ENCODE peak calls at places on chromosomes 1 and 21, in ten cellular contexts. One of them, this sample, is unnamed.

GRCh38 chr21:37535130-37535529 is 168.6 kb downstream of the DYRK1A start:
- DNase-seq in fibroblast of mammary gland: no peak
- DNase-seq in AG09319: no peak
- DNase-seq in activated CD4-positive, alpha-beta T cell treated with anti-CD3 and anti-CD28 coated beads for 24 hours: no peak
- DNase-seq in stimulated activated CD8-positive, alpha-beta memory T cell treated with anti-CD3 and anti-CD28 coated beads, Interleukin-4, amount 100 ng/mL, for 4 hours: no peak
- DNase-seq in T follicular helper cell: no peak
- DNase-seq in astrocyte of the cerebellum: no peak
- DNase-seq in stimulated activated CD4-positive, alpha-beta T cell treated with anti-CD3 and anti-CD28 coated beads, Interleukin-4, amount 100 ng/mL, for 4 hours: no peak
- DNase-seq in Right ventricle myocardium superior: no peak
- DNase-seq in kidney tubule cell: no peak
- DNase-seq in this sample: no peak

GRCh38 chr21:46196733-46197132 is 12.5 kb upstream of the SPATC1L start:
- DNase-seq in fibroblast of mammary gland: no peak
- DNase-seq in AG09319: no peak
- DNase-seq in T follicular helper cell: no peak
- DNase-seq in kidney tubule cell: no peak
- DNase-seq in Right ventricle myocardium superior: no peak
- DNase-seq in activated CD4-positive, alpha-beta T cell treated with anti-CD3 and anti-CD28 coated beads for 24 hours: no peak
- DNase-seq in astrocyte of the cerebellum: no peak
- DNase-seq in stimulated activated CD8-positive, alpha-beta memory T cell treated with anti-CD3 and anti-CD28 coated beads, Interleukin-4, amount 100 ng/mL, for 4 hours: no peak
- DNase-seq in stimulated activated CD4-positive, alpha-beta T cell treated with anti-CD3 and anti-CD28 coated beads, Interleukin-4, amount 100 ng/mL, for 4 hours: no peak
- DNase-seq in this sample: no peak

GRCh38 chr21:44456207-44456914 is 1.1 kb downstream of the LRRC3 start:
- DNase-seq in Right ventricle myocardium superior: no peak
- DNase-seq in stimulated activated CD4-positive, alpha-beta T cell treated with anti-CD3 and anti-CD28 coated beads, Interleukin-4, amount 100 ng/mL, for 4 hours: no peak
- DNase-seq in activated CD4-positive, alpha-beta T cell treated with anti-CD3 and anti-CD28 coated beads for 24 hours: no peak
- DNase-seq in stimulated activated CD8-positive, alpha-beta memory T cell treated with anti-CD3 and anti-CD28 coated beads, Interleukin-4, amount 100 ng/mL, for 4 hours: no peak
- DNase-seq in kidney tubule cell: no peak
- DNase-seq in fibroblast of mammary gland: no peak
- DNase-seq in T follicular helper cell: no peak
- DNase-seq in astrocyte of the cerebellum: no peak
- DNase-seq in AG09319: no peak
- DNase-seq in this sample: no peak

GRCh38 chr21:17613242-17613676 is 558 bp upstream of the BTG3 start:
- DNase-seq in stimulated activated CD8-positive, alpha-beta memory T cell treated with anti-CD3 and anti-CD28 coated beads, Interleukin-4, amount 100 ng/mL, for 4 hours: no peak
- DNase-seq in fibroblast of mammary gland: peak
- DNase-seq in T follicular helper cell: peak
- DNase-seq in astrocyte of the cerebellum: no peak
- DNase-seq in stimulated activated CD4-positive, alpha-beta T cell treated with anti-CD3 and anti-CD28 coated beads, Interleukin-4, amount 100 ng/mL, for 4 hours: no peak
- DNase-seq in kidney tubule cell: peak
- DNase-seq in Right ventricle myocardium superior: peak
- DNase-seq in activated CD4-positive, alpha-beta T cell treated with anti-CD3 and anti-CD28 coated beads for 24 hours: no peak
- DNase-seq in AG09319: no peak
- DNase-seq in this sample: peak

GRCh38 chr1:31376374-31377134 is 3.7 kb upstream of the FABP3 start:
- DNase-seq in astrocyte of the cerebellum: peak
- DNase-seq in activated CD4-positive, alpha-beta T cell treated with anti-CD3 and anti-CD28 coated beads for 24 hours: no peak
- DNase-seq in stimulated activated CD8-positive, alpha-beta memory T cell treated with anti-CD3 and anti-CD28 coated beads, Interleukin-4, amount 100 ng/mL, for 4 hours: no peak
- DNase-seq in Right ventricle myocardium superior: no peak
- DNase-seq in AG09319: peak
- DNase-seq in T follicular helper cell: no peak
- DNase-seq in fibroblast of mammary gland: peak
- DNase-seq in kidney tubule cell: peak
- DNase-seq in stimulated activated CD4-positive, alpha-beta T cell treated with anti-CD3 and anti-CD28 coated beads, Interleukin-4, amount 100 ng/mL, for 4 hours: no peak
- DNase-seq in this sample: no peak

GRCh38 chr1:243798726-243799125 is 51.3 kb downstream of the AKT3 start:
- DNase-seq in Right ventricle myocardium superior: no peak
- DNase-seq in activated CD4-positive, alpha-beta T cell treated with anti-CD3 and anti-CD28 coated beads for 24 hours: no peak
- DNase-seq in stimulated activated CD8-positive, alpha-beta memory T cell treated with anti-CD3 and anti-CD28 coated beads, Interleukin-4, amount 100 ng/mL, for 4 hours: no peak
- DNase-seq in kidney tubule cell: peak
- DNase-seq in astrocyte of the cerebellum: peak
- DNase-seq in stimulated activated CD4-positive, alpha-beta T cell treated with anti-CD3 and anti-CD28 coated beads, Interleukin-4, amount 100 ng/mL, for 4 hours: no peak
- DNase-seq in fibroblast of mammary gland: peak
- DNase-seq in T follicular helper cell: no peak
- DNase-seq in AG09319: peak
- DNase-seq in this sample: no peak

GRCh38 chr1:164588388-164589341 is 29.7 kb downstream of the PBX1 start:
- DNase-seq in kidney tubule cell: peak
- DNase-seq in Right ventricle myocardium superior: peak
- DNase-seq in T follicular helper cell: no peak
- DNase-seq in astrocyte of the cerebellum: peak
- DNase-seq in fibroblast of mammary gland: peak
- DNase-seq in activated CD4-positive, alpha-beta T cell treated with anti-CD3 and anti-CD28 coated beads for 24 hours: no peak
- DNase-seq in stimulated activated CD4-positive, alpha-beta T cell treated with anti-CD3 and anti-CD28 coated beads, Interleukin-4, amount 100 ng/mL, for 4 hours: no peak
- DNase-seq in stimulated activated CD8-positive, alpha-beta memory T cell treated with anti-CD3 and anti-CD28 coated beads, Interleukin-4, amount 100 ng/mL, for 4 hours: no peak
- DNase-seq in AG09319: no peak
- DNase-seq in this sample: no peak

GRCh38 chr1:59880735-59881134 is 45.8 kb downstream of the CYP2J2 start:
- DNase-seq in stimulated activated CD8-positive, alpha-beta memory T cell treated with anti-CD3 and anti-CD28 coated beads, Interleukin-4, amount 100 ng/mL, for 4 hours: no peak
- DNase-seq in stimulated activated CD4-positive, alpha-beta T cell treated with anti-CD3 and anti-CD28 coated beads, Interleukin-4, amount 100 ng/mL, for 4 hours: no peak
- DNase-seq in activated CD4-positive, alpha-beta T cell treated with anti-CD3 and anti-CD28 coated beads for 24 hours: no peak
- DNase-seq in T follicular helper cell: no peak
- DNase-seq in astrocyte of the cerebellum: no peak
- DNase-seq in kidney tubule cell: no peak
- DNase-seq in fibroblast of mammary gland: peak
- DNase-seq in Right ventricle myocardium superior: peak
- DNase-seq in AG09319: no peak
- DNase-seq in this sample: no peak

GRCh38 chr1:27391511-27392095 is 819 bp upstream of the GPR3 start:
- DNase-seq in activated CD4-positive, alpha-beta T cell treated with anti-CD3 and anti-CD28 coated beads for 24 hours: no peak
- DNase-seq in AG09319: no peak
- DNase-seq in astrocyte of the cerebellum: no peak
- DNase-seq in Right ventricle myocardium superior: no peak
- DNase-seq in stimulated activated CD8-positive, alpha-beta memory T cell treated with anti-CD3 and anti-CD28 coated beads, Interleukin-4, amount 100 ng/mL, for 4 hours: no peak
- DNase-seq in kidney tubule cell: peak
- DNase-seq in fibroblast of mammary gland: peak
- DNase-seq in stimulated activated CD4-positive, alpha-beta T cell treated with anti-CD3 and anti-CD28 coated beads, Interleukin-4, amount 100 ng/mL, for 4 hours: peak
- DNase-seq in T follicular helper cell: no peak
- DNase-seq in this sample: peak

GRCh38 chr1:245079021-245079609 is 75.7 kb upstream of the KIF26B start:
- DNase-seq in T follicular helper cell: no peak
- DNase-seq in stimulated activated CD4-positive, alpha-beta T cell treated with anti-CD3 and anti-CD28 coated beads, Interleukin-4, amount 100 ng/mL, for 4 hours: no peak
- DNase-seq in fibroblast of mammary gland: peak
- DNase-seq in activated CD4-positive, alpha-beta T cell treated with anti-CD3 and anti-CD28 coated beads for 24 hours: no peak
- DNase-seq in Right ventricle myocardium superior: no peak
- DNase-seq in astrocyte of the cerebellum: peak
- DNase-seq in kidney tubule cell: peak
- DNase-seq in stimulated activated CD8-positive, alpha-beta memory T cell treated with anti-CD3 and anti-CD28 coated beads, Interleukin-4, amount 100 ng/mL, for 4 hours: no peak
- DNase-seq in AG09319: peak
- DNase-seq in this sample: no peak

GRCh38 chr1:185894806-185895205 is 160.6 kb downstream of the HMCN1 start:
- DNase-seq in T follicular helper cell: no peak
- DNase-seq in fibroblast of mammary gland: no peak
- DNase-seq in stimulated activated CD4-positive, alpha-beta T cell treated with anti-CD3 and anti-CD28 coated beads, Interleukin-4, amount 100 ng/mL, for 4 hours: no peak
- DNase-seq in AG09319: no peak
- DNase-seq in kidney tubule cell: peak
- DNase-seq in stimulated activated CD8-positive, alpha-beta memory T cell treated with anti-CD3 and anti-CD28 coated beads, Interleukin-4, amount 100 ng/mL, for 4 hours: no peak
- DNase-seq in Right ventricle myocardium superior: no peak
- DNase-seq in activated CD4-positive, alpha-beta T cell treated with anti-CD3 and anti-CD28 coated beads for 24 hours: no peak
- DNase-seq in astrocyte of the cerebellum: no peak
- DNase-seq in this sample: no peak

GRCh38 chr1:66331641-66332523 is 202.1 kb upstream of the SGIP1 start:
- DNase-seq in stimulated activated CD4-positive, alpha-beta T cell treated with anti-CD3 and anti-CD28 coated beads, Interleukin-4, amount 100 ng/mL, for 4 hours: peak
- DNase-seq in Right ventricle myocardium superior: peak
- DNase-seq in kidney tubule cell: peak
- DNase-seq in astrocyte of the cerebellum: peak
- DNase-seq in AG09319: peak
- DNase-seq in stimulated activated CD8-positive, alpha-beta memory T cell treated with anti-CD3 and anti-CD28 coated beads, Interleukin-4, amount 100 ng/mL, for 4 hours: no peak
- DNase-seq in fibroblast of mammary gland: peak
- DNase-seq in T follicular helper cell: peak
- DNase-seq in activated CD4-positive, alpha-beta T cell treated with anti-CD3 and anti-CD28 coated beads for 24 hours: no peak
- DNase-seq in this sample: peak

This sample was measured in effector memory CD4-positive, alpha-beta T cell.